ENCODE peak calls at places on chromosomes 4 and X, in five cellular contexts. One of them, this sample, is unnamed. For H3K36me3, the result is how much of the 10 kb centered on the place peaks cover.

GRCh38 chrX:111095974-111096870 is at the start of gene PAK3:
- DNase-seq in psoas muscle: no peak
- DNase-seq in lower lobe of right lung: peak
- DNase-seq in HCT116: no peak
- DNase-seq in CD4-positive, alpha-beta memory T cell: peak
- DNase-seq in this sample: peak

GRCh38 chr4:180380733-180381132 is 1862.5 kb upstream of the TENM3 start:
- DNase-seq in lower lobe of right lung: no peak
- DNase-seq in CD4-positive, alpha-beta memory T cell: no peak
- DNase-seq in psoas muscle: no peak
- DNase-seq in HCT116: peak
- DNase-seq in this sample: no peak

GRCh38 chrX:8323356-8323755 is 141.3 kb upstream of the VCX3B start:
- DNase-seq in psoas muscle: no peak
- DNase-seq in CD4-positive, alpha-beta memory T cell: no peak
- DNase-seq in lower lobe of right lung: no peak
- DNase-seq in HCT116: no peak
- DNase-seq in this sample: peak

GRCh38 chrX:72125331-72126047 is 6.2 kb downstream of the RTL5 start:
- DNase-seq in psoas muscle: no peak
- DNase-seq in HCT116: no peak
- DNase-seq in lower lobe of right lung: no peak
- DNase-seq in CD4-positive, alpha-beta memory T cell: no peak
- DNase-seq in this sample: no peak

GRCh38 chr4:135508006-135508714 is 1306.6 kb upstream of the PABPC4L start:
- DNase-seq in lower lobe of right lung: no peak
- DNase-seq in psoas muscle: no peak
- DNase-seq in HCT116: peak
- DNase-seq in CD4-positive, alpha-beta memory T cell: no peak
- DNase-seq in this sample: peak

GRCh38 chr4:104531390-104531789 is 36.7 kb upstream of the CXXC4 start:
- DNase-seq in HCT116: no peak
- DNase-seq in CD4-positive, alpha-beta memory T cell: no peak
- DNase-seq in psoas muscle: no peak
- DNase-seq in lower lobe of right lung: no peak
- DNase-seq in this sample: no peak

GRCh38 chr4:158025131-158025530 is 147.7 kb downstream of the GASK1B start:
- DNase-seq in lower lobe of right lung: no peak
- DNase-seq in CD4-positive, alpha-beta memory T cell: no peak
- DNase-seq in HCT116: peak
- DNase-seq in psoas muscle: no peak
- DNase-seq in this sample: no peak

GRCh38 chrX:71253253-71254091 is 468 bp downstream of the ZMYM3 start:
- DNase-seq in CD4-positive, alpha-beta memory T cell: peak
- DNase-seq in HCT116: no peak
- DNase-seq in psoas muscle: peak
- DNase-seq in lower lobe of right lung: peak
- DNase-seq in this sample: peak

GRCh38 chr4:136687118-136687517 is 845.2 kb downstream of the PCDH18 start:
- DNase-seq in lower lobe of right lung: no peak
- DNase-seq in psoas muscle: no peak
- DNase-seq in CD4-positive, alpha-beta memory T cell: no peak
- DNase-seq in HCT116: no peak
- DNase-seq in this sample: peak

GRCh38 chr4:168486961-168487820 is 6.9 kb upstream of the DDX60L start:
- DNase-seq in CD4-positive, alpha-beta memory T cell: no peak
- DNase-seq in psoas muscle: no peak
- DNase-seq in HCT116: peak
- DNase-seq in lower lobe of right lung: no peak
- DNase-seq in this sample: no peak

GRCh38 chrX:40471965-40472648 is 108.7 kb upstream of the ATP6AP2 start:
- DNase-seq in psoas muscle: no peak
- DNase-seq in HCT116: no peak
- DNase-seq in CD4-positive, alpha-beta memory T cell: no peak
- DNase-seq in lower lobe of right lung: peak
- DNase-seq in this sample: peak

GRCh38 chr4:36278789-36279188 is 2.6 kb upstream of the DTHD1 start:
- DNase-seq in lower lobe of right lung: no peak
- DNase-seq in psoas muscle: no peak
- DNase-seq in CD4-positive, alpha-beta memory T cell: no peak
- DNase-seq in HCT116: no peak
- DNase-seq in this sample: no peak

GRCh38 chr4:33592701-33593100 is 2651.6 kb downstream of the ARAP2 start:
- DNase-seq in CD4-positive, alpha-beta memory T cell: no peak
- DNase-seq in lower lobe of right lung: no peak
- DNase-seq in psoas muscle: no peak
- DNase-seq in HCT116: peak
- DNase-seq in this sample: no peak

GRCh38 chr4:57148831-57149230 is 38.6 kb upstream of the IGFBP7 start:
- DNase-seq in CD4-positive, alpha-beta memory T cell: no peak
- DNase-seq in lower lobe of right lung: no peak
- DNase-seq in psoas muscle: no peak
- DNase-seq in HCT116: no peak
- DNase-seq in this sample: no peak

GRCh38 chr4:15961778-15962510 is 1.0 kb downstream of the FGFBP2 start:
- DNase-seq in CD4-positive, alpha-beta memory T cell: no peak
- DNase-seq in lower lobe of right lung: no peak
- DNase-seq in HCT116: no peak
- DNase-seq in psoas muscle: no peak
- DNase-seq in this sample: no peak

DNA sequence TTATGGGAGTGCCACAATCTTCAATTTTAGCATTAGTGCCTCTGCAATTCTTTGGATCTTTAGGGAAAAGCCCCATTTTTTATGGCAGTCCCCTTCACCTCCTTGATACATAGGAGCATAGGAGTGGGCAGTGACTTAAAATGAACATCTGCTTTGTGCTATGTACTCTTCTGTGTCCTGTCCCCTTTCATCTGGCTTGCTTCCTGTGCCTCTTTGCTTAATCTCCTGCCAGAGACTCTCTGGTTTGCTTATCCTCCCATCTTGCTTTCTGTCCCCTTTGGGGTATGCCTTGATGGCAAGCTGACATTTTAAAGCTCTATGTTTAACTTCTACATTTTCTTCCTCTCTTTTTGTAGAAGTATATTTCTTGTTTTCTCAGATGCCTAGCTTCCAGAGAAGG is 12.3 kb downstream of the PGK1 start:
- DNase-seq in psoas muscle: no peak
- DNase-seq in CD4-positive, alpha-beta memory T cell: no peak
- DNase-seq in lower lobe of right lung: no peak
- DNase-seq in HCT116: no peak
- DNase-seq in this sample: no peak
- H3K36me3 ChIP-seq in psoas muscle: under half
- H3K36me3 ChIP-seq in CD4-positive, alpha-beta memory T cell: half or more
- H3K36me3 ChIP-seq in lower lobe of right lung: half or more
- H3K36me3 ChIP-seq in HCT116: half or more
- H3K36me3 ChIP-seq in this sample: half or more

GRCh38 chr4:107616838-107617389 is 103.1 kb downstream of the PAPSS1 start:
- DNase-seq in lower lobe of right lung: no peak
- DNase-seq in HCT116: no peak
- DNase-seq in psoas muscle: no peak
- DNase-seq in CD4-positive, alpha-beta memory T cell: no peak
- DNase-seq in this sample: no peak

GRCh38 chr4:107615809-107616208 is 104.2 kb downstream of the PAPSS1 start:
- DNase-seq in psoas muscle: no peak
- DNase-seq in CD4-positive, alpha-beta memory T cell: no peak
- DNase-seq in HCT116: no peak
- DNase-seq in lower lobe of right lung: no peak
- DNase-seq in this sample: no peak

GRCh38 chr4:107619731-107620130 is 100.3 kb downstream of the PAPSS1 start:
- DNase-seq in HCT116: no peak
- DNase-seq in lower lobe of right lung: no peak
- DNase-seq in psoas muscle: no peak
- DNase-seq in CD4-positive, alpha-beta memory T cell: no peak
- DNase-seq in this sample: no peak

GRCh38 chr4:107619065-107619464 is 101.0 kb downstream of the PAPSS1 start:
- DNase-seq in HCT116: no peak
- DNase-seq in lower lobe of right lung: no peak
- DNase-seq in CD4-positive, alpha-beta memory T cell: no peak
- DNase-seq in psoas muscle: no peak
- DNase-seq in this sample: peak

DNA sequence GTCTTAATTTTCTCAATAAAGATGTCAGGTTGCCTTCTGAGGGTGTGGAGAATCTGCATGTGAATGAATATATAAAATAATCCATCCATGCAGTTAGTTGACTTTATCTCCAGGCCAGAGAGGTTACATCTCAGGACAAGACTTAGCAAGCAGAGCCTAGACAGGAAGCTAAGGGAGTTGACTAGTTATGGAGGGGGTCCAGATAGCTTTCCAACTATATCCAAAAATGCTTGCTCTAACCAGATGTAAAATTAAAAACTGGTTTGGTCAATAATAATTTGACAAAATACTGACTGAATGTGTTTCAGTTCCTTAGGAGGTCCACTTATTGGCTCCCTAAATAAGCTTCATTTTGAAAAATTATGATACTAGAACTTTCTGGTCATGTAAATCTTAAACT is 101.4 kb downstream of the PAPSS1 start:
- DNase-seq in HCT116: no peak
- DNase-seq in CD4-positive, alpha-beta memory T cell: no peak
- DNase-seq in psoas muscle: no peak
- DNase-seq in lower lobe of right lung: no peak
- DNase-seq in this sample: no peak
- H3K4me3 ChIP-seq in HCT116: no peak
- H3K4me3 ChIP-seq in CD4-positive, alpha-beta memory T cell: no peak
- H3K4me3 ChIP-seq in psoas muscle: no peak
- H3K4me3 ChIP-seq in lower lobe of right lung: no peak
- H3K4me3 ChIP-seq in this sample: no peak

GRCh38 chr4:159284733-159285132 is 181.9 kb downstream of the RAPGEF2 start:
- DNase-seq in lower lobe of right lung: no peak
- DNase-seq in CD4-positive, alpha-beta memory T cell: no peak
- DNase-seq in HCT116: no peak
- DNase-seq in psoas muscle: no peak
- DNase-seq in this sample: no peak

GRCh38 chr4:159290321-159291030 is 187.6 kb downstream of the RAPGEF2 start:
- DNase-seq in CD4-positive, alpha-beta memory T cell: no peak
- DNase-seq in lower lobe of right lung: no peak
- DNase-seq in psoas muscle: no peak
- DNase-seq in HCT116: no peak
- DNase-seq in this sample: no peak

GRCh38 chr4:159292137-159292896 is 189.4 kb downstream of the RAPGEF2 start:
- DNase-seq in lower lobe of right lung: no peak
- DNase-seq in CD4-positive, alpha-beta memory T cell: no peak
- DNase-seq in HCT116: no peak
- DNase-seq in psoas muscle: no peak
- DNase-seq in this sample: no peak

GRCh38 chr4:159291176-159291575 is 188.3 kb downstream of the RAPGEF2 start:
- DNase-seq in HCT116: no peak
- DNase-seq in psoas muscle: no peak
- DNase-seq in lower lobe of right lung: no peak
- DNase-seq in CD4-positive, alpha-beta memory T cell: no peak
- DNase-seq in this sample: no peak

DNA sequence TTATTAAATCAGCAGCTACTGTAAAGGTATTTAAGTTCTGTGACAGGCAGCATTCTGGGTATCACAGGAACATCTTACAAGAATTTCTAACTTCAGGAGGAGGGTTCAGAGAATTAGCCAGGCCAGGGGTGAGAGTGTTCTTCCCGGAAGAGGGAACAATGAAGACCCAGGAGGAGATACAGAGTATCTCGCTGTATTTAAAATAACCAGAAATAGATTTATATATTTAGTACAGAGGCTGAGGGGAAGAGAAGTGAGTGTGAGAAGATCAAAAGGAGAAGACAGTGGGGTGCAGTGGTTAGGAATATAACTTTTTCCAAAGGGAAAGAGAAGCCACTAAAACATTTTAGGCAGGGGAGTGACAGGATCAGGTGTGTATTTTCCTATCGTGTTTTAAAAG is 186.8 kb downstream of the RAPGEF2 start:
- DNase-seq in lower lobe of right lung: no peak
- DNase-seq in CD4-positive, alpha-beta memory T cell: no peak
- DNase-seq in psoas muscle: no peak
- DNase-seq in HCT116: no peak
- DNase-seq in this sample: no peak
- H3K27ac ChIP-seq in lower lobe of right lung: no peak
- H3K27ac ChIP-seq in CD4-positive, alpha-beta memory T cell: no peak
- H3K27ac ChIP-seq in psoas muscle: no peak
- H3K27ac ChIP-seq in HCT116: no peak
- H3K27ac ChIP-seq in this sample: no peak

DNA sequence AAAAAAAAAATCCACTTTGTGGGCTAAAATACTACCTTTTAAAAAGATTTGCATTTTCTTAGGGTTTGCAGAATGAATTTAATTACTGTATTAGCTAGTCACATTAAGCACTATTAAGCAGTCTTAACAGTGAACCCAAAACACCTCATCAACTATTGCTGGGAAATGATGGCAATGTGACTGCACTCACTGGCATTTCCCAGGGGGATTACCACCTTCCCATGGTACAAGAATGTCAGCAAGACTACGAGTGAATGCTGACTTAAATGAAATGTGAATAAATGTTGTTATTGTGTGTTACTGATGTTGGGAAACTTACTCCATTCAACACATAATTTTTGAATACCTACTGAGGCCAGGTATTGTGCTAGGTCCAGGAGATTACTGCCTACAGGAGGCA is 10.0 kb upstream of the SLC9B2 start:
- DNase-seq in CD4-positive, alpha-beta memory T cell: no peak
- DNase-seq in psoas muscle: no peak
- DNase-seq in HCT116: no peak
- DNase-seq in lower lobe of right lung: no peak
- DNase-seq in this sample: no peak
- H3K36me3 ChIP-seq in CD4-positive, alpha-beta memory T cell: under half
- H3K36me3 ChIP-seq in psoas muscle: under half
- H3K36me3 ChIP-seq in HCT116: under half
- H3K36me3 ChIP-seq in lower lobe of right lung: half or more
- H3K36me3 ChIP-seq in this sample: under half

GRCh38 chrX:21843179-21843578 is 3.8 kb downstream of the MBTPS2 start:
- DNase-seq in HCT116: no peak
- DNase-seq in lower lobe of right lung: no peak
- DNase-seq in CD4-positive, alpha-beta memory T cell: no peak
- DNase-seq in psoas muscle: no peak
- DNase-seq in this sample: no peak

GRCh38 chrX:21838937-21839333 is 482 bp upstream of the MBTPS2 start:
- DNase-seq in CD4-positive, alpha-beta memory T cell: no peak
- DNase-seq in psoas muscle: no peak
- DNase-seq in lower lobe of right lung: no peak
- DNase-seq in HCT116: no peak
- DNase-seq in this sample: peak

GRCh38 chrX:21837056-21837455 is 2.4 kb upstream of the MBTPS2 start:
- DNase-seq in lower lobe of right lung: no peak
- DNase-seq in HCT116: no peak
- DNase-seq in psoas muscle: no peak
- DNase-seq in CD4-positive, alpha-beta memory T cell: no peak
- DNase-seq in this sample: no peak

GRCh38 chrX:21840199-21840557 is 761 bp downstream of the MBTPS2 start:
- DNase-seq in HCT116: no peak
- DNase-seq in psoas muscle: no peak
- DNase-seq in CD4-positive, alpha-beta memory T cell: no peak
- DNase-seq in lower lobe of right lung: no peak
- DNase-seq in this sample: peak

GRCh38 chrX:21839334-21840198 is at the start of gene MBTPS2:
- DNase-seq in psoas muscle: peak
- DNase-seq in CD4-positive, alpha-beta memory T cell: peak
- DNase-seq in HCT116: peak
- DNase-seq in lower lobe of right lung: peak
- DNase-seq in this sample: peak
- H3K4me3 ChIP-seq in psoas muscle: peak
- H3K4me3 ChIP-seq in CD4-positive, alpha-beta memory T cell: peak
- H3K4me3 ChIP-seq in HCT116: peak
- H3K4me3 ChIP-seq in lower lobe of right lung: peak
- H3K4me3 ChIP-seq in this sample: peak

This sample was measured in A673.